ENCODE peak calls at places on chromosome 14, in six cellular contexts. One of them, this sample, is unnamed.

GRCh38 chr14:57391609-57392195 is 1.3 kb downstream of the NAA30 start:
- DNase-seq in IMR-90: peak
- DNase-seq in H9: no peak
- DNase-seq in neuronal stem cell: no peak
- DNase-seq in H1: no peak
- DNase-seq in mesenchymal stem cell: peak
- DNase-seq in this sample: peak

GRCh38 chr14:34562776-34563150 is 23.3 kb upstream of the EAPP start:
- DNase-seq in mesenchymal stem cell: no peak
- DNase-seq in neuronal stem cell: no peak
- DNase-seq in IMR-90: no peak
- DNase-seq in H1: no peak
- DNase-seq in H9: no peak
- DNase-seq in this sample: no peak

GRCh38 chr14:68986926-68987652 is 8.0 kb upstream of the ACTN1 start:
- DNase-seq in H9: no peak
- DNase-seq in H1: no peak
- DNase-seq in IMR-90: peak
- DNase-seq in neuronal stem cell: no peak
- DNase-seq in mesenchymal stem cell: no peak
- DNase-seq in this sample: no peak

GRCh38 chr14:67418368-67419174 is 6.6 kb upstream of the PLEK2 start:
- DNase-seq in H9: no peak
- DNase-seq in IMR-90: peak
- DNase-seq in mesenchymal stem cell: no peak
- DNase-seq in H1: no peak
- DNase-seq in neuronal stem cell: no peak
- DNase-seq in this sample: peak

GRCh38 chr14:52949711-52950409 is 990 bp downstream of the FERMT2 start:
- DNase-seq in H9: no peak
- DNase-seq in neuronal stem cell: no peak
- DNase-seq in mesenchymal stem cell: peak
- DNase-seq in IMR-90: peak
- DNase-seq in H1: no peak
- DNase-seq in this sample: peak

GRCh38 chr14:31449136-31449535 is 8.2 kb downstream of the DTD2 start:
- DNase-seq in neuronal stem cell: no peak
- DNase-seq in IMR-90: no peak
- DNase-seq in mesenchymal stem cell: no peak
- DNase-seq in H9: no peak
- DNase-seq in H1: no peak
- DNase-seq in this sample: no peak

GRCh38 chr14:50667491-50668007 is 557 bp downstream of the SAV1 start:
- DNase-seq in IMR-90: no peak
- DNase-seq in mesenchymal stem cell: no peak
- DNase-seq in neuronal stem cell: peak
- DNase-seq in H1: no peak
- DNase-seq in H9: peak
- DNase-seq in this sample: peak

GRCh38 chr14:96863986-96864330 is 66.8 kb downstream of the VRK1 start:
- DNase-seq in IMR-90: no peak
- DNase-seq in mesenchymal stem cell: no peak
- DNase-seq in H1: no peak
- DNase-seq in H9: no peak
- DNase-seq in neuronal stem cell: no peak
- DNase-seq in this sample: no peak

GRCh38 chr14:75306917-75307699 is 28.5 kb downstream of the FOS start:
- DNase-seq in IMR-90: peak
- DNase-seq in mesenchymal stem cell: peak
- DNase-seq in neuronal stem cell: no peak
- DNase-seq in H1: no peak
- DNase-seq in H9: no peak
- DNase-seq in this sample: peak

GRCh38 chr14:73887116-73887490 is 444 bp downstream of the ZNF410 start:
- DNase-seq in neuronal stem cell: no peak
- DNase-seq in H1: no peak
- DNase-seq in IMR-90: peak
- DNase-seq in H9: no peak
- DNase-seq in mesenchymal stem cell: no peak
- DNase-seq in this sample: no peak

GRCh38 chr14:39102969-39103957 is at the start of gene SEC23A:
- DNase-seq in H1: peak
- DNase-seq in H9: peak
- DNase-seq in neuronal stem cell: peak
- DNase-seq in mesenchymal stem cell: peak
- DNase-seq in IMR-90: peak
- DNase-seq in this sample: peak

GRCh38 chr14:26395726-26396125 is 202.1 kb downstream of the NOVA1 start:
- DNase-seq in IMR-90: no peak
- DNase-seq in mesenchymal stem cell: no peak
- DNase-seq in H1: no peak
- DNase-seq in neuronal stem cell: no peak
- DNase-seq in H9: no peak
- DNase-seq in this sample: no peak

GRCh38 chr14:77026930-77027537 is 1.5 kb downstream of the IRF2BPL start:
- DNase-seq in neuronal stem cell: peak
- DNase-seq in H1: no peak
- DNase-seq in mesenchymal stem cell: peak
- DNase-seq in H9: no peak
- DNase-seq in IMR-90: peak
- DNase-seq in this sample: peak

GRCh38 chr14:34857689-34858449 is 17.3 kb downstream of the BAZ1A start:
- DNase-seq in H9: no peak
- DNase-seq in H1: no peak
- DNase-seq in neuronal stem cell: no peak
- DNase-seq in mesenchymal stem cell: no peak
- DNase-seq in IMR-90: no peak
- DNase-seq in this sample: no peak

GRCh38 chr14:71319646-71320045 is 412.4 kb downstream of the PCNX1 start:
- DNase-seq in neuronal stem cell: no peak
- DNase-seq in H1: no peak
- DNase-seq in H9: no peak
- DNase-seq in IMR-90: peak
- DNase-seq in mesenchymal stem cell: no peak
- DNase-seq in this sample: peak

GRCh38 chr14:71322660-71323250 is 415.5 kb downstream of the PCNX1 start:
- DNase-seq in H1: no peak
- DNase-seq in neuronal stem cell: no peak
- DNase-seq in H9: no peak
- DNase-seq in mesenchymal stem cell: peak
- DNase-seq in IMR-90: peak
- DNase-seq in this sample: peak

GRCh38 chr14:71321556-71322315 is 414.5 kb downstream of the PCNX1 start:
- DNase-seq in H9: peak
- DNase-seq in mesenchymal stem cell: peak
- DNase-seq in neuronal stem cell: peak
- DNase-seq in H1: no peak
- DNase-seq in IMR-90: peak
- DNase-seq in this sample: peak

GRCh38 chr14:71320107-71320733 is 413.0 kb downstream of the PCNX1 start:
- DNase-seq in mesenchymal stem cell: peak
- DNase-seq in H1: peak
- DNase-seq in IMR-90: peak
- DNase-seq in neuronal stem cell: peak
- DNase-seq in H9: peak
- DNase-seq in this sample: peak

DNA sequence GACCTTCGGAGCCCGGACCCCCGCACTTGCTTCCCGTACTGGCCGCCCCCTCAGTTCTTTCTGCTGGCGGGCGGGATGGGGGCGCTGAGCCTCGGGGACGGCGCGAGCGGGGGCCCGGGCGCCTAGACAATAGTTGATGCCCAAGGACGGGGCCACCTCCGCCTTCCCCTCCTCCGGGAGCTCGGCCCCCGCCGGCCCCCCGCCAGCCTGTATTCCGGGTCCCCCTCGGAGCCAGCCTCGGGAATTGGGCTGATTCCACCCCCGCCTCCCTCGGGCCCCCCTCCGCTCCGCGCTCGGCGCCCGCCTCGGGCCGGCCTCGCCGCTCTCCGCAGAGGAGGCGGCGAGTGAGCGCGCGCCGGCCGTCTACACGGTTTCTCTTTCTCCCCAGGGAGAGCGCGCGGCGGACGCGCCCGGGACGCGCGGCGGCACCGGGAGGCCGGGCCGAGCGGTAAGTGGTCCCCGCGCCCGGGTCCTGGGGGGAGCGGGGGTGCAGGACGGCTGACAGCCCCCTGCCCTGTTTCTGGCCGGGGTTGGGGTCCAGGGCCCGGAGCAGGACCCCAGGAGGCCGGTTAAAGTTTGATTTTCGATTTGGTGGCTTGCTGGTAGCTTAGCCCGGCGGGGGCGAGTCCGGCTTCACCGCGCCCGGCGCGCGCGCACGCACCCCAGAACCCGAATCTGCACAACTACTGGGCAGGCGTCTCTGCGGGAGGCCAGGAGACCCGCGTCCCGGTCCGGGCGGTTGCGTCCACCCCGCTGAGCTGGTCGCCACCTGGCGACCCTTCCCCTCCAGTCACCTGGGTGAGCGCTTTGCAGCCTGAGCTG is 413.7 kb downstream of the PCNX1 start:
- DNase-seq in H9: peak
- DNase-seq in neuronal stem cell: peak
- DNase-seq in IMR-90: peak
- DNase-seq in mesenchymal stem cell: peak
- DNase-seq in H1: no peak
- DNase-seq in this sample: peak
- H4K8ac ChIP-seq in H9: no peak
- H4K8ac ChIP-seq in neuronal stem cell: no peak
- H4K8ac ChIP-seq in IMR-90: peak
- H4K8ac ChIP-seq in mesenchymal stem cell: peak
- H4K8ac ChIP-seq in H1: peak
- H4K8ac ChIP-seq in this sample: peak

DNA sequence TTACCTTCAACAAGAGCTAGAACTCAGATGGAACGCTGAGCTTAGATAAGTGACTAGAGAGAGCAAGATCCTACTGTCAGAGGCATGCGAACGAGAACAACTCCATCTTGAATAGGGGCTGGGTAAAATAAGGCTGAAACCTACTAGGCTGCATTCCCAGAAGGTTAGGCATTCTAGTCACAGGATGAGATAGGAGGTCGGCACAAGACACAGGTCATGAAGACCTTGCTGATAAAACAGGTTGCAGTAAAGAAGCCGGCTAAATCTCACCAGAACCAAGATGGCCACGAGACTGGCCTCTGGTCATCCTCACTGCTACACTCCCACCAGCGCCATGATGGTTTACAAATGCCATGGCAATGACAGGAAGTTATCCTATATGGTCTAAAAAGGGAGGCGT is 59.6 kb upstream of the PLEKHG3 start:
- DNase-seq in H9: no peak
- DNase-seq in neuronal stem cell: no peak
- DNase-seq in H1: no peak
- DNase-seq in mesenchymal stem cell: no peak
- DNase-seq in IMR-90: no peak
- DNase-seq in this sample: peak
- H3K4ac ChIP-seq in H9: no peak
- H3K4ac ChIP-seq in neuronal stem cell: no peak
- H3K4ac ChIP-seq in H1: no peak
- H3K4ac ChIP-seq in mesenchymal stem cell: peak
- H3K4ac ChIP-seq in IMR-90: peak
- H3K4ac ChIP-seq in this sample: peak

GRCh38 chr14:89165189-89165809 is 251.7 kb downstream of the FOXN3 start:
- DNase-seq in IMR-90: no peak
- DNase-seq in mesenchymal stem cell: no peak
- DNase-seq in neuronal stem cell: no peak
- DNase-seq in H1: no peak
- DNase-seq in H9: no peak
- DNase-seq in this sample: no peak

GRCh38 chr14:89163237-89163636 is 253.8 kb downstream of the FOXN3 start:
- DNase-seq in H1: no peak
- DNase-seq in IMR-90: no peak
- DNase-seq in mesenchymal stem cell: no peak
- DNase-seq in neuronal stem cell: no peak
- DNase-seq in H9: no peak
- DNase-seq in this sample: no peak

GRCh38 chr14:89165810-89166209 is 251.2 kb downstream of the FOXN3 start:
- DNase-seq in H9: no peak
- DNase-seq in IMR-90: peak
- DNase-seq in mesenchymal stem cell: no peak
- DNase-seq in neuronal stem cell: no peak
- DNase-seq in H1: no peak
- DNase-seq in this sample: no peak

GRCh38 chr14:89162586-89162985 is 254.4 kb downstream of the FOXN3 start:
- DNase-seq in mesenchymal stem cell: no peak
- DNase-seq in H9: no peak
- DNase-seq in neuronal stem cell: no peak
- DNase-seq in H1: no peak
- DNase-seq in IMR-90: no peak
- DNase-seq in this sample: no peak

GRCh38 chr14:89164168-89165074 is 252.6 kb downstream of the FOXN3 start:
- DNase-seq in neuronal stem cell: no peak
- DNase-seq in H9: no peak
- DNase-seq in IMR-90: no peak
- DNase-seq in H1: no peak
- DNase-seq in mesenchymal stem cell: no peak
- DNase-seq in this sample: no peak
- H4K91ac ChIP-seq in neuronal stem cell: no peak
- H4K91ac ChIP-seq in H9: no peak
- H4K91ac ChIP-seq in IMR-90: no peak
- H4K91ac ChIP-seq in H1: no peak
- H4K91ac ChIP-seq in mesenchymal stem cell: no peak
- H4K91ac ChIP-seq in this sample: no peak

DNA sequence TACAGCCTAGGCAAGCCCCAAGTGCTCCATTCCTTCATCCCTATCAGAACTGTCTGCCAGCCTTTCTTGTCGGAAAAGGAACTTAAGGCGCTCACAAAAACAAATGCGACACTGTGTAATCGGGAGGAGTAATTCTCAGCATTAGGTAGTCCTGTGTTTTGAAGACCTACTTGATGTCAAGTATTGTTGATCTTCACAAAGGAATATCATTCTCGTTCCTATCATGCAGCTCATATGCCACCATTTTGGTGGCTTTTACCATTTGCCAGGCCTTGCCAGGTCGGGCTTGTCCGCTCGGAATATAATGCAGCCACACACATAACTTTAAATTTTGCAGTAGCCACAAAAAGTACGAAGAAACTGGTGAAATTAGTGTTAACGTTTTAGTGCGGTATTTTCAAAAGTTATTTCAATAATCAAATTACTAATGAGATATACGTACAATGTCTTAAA is 930 bp upstream of the PPP4R3A start:
- DNase-seq in IMR-90: peak
- DNase-seq in H9: no peak
- DNase-seq in mesenchymal stem cell: no peak
- DNase-seq in neuronal stem cell: peak
- DNase-seq in H1: no peak
- DNase-seq in this sample: no peak
- H4K8ac ChIP-seq in IMR-90: peak
- H4K8ac ChIP-seq in H9: no peak
- H4K8ac ChIP-seq in mesenchymal stem cell: peak
- H4K8ac ChIP-seq in neuronal stem cell: no peak
- H4K8ac ChIP-seq in H1: peak
- H4K8ac ChIP-seq in this sample: peak

GRCh38 chr14:104678901-104679705 is 10.3 kb upstream of the INF2 start:
- DNase-seq in IMR-90: no peak
- DNase-seq in H1: no peak
- DNase-seq in mesenchymal stem cell: no peak
- DNase-seq in neuronal stem cell: no peak
- DNase-seq in H9: no peak
- DNase-seq in this sample: no peak
- H3K4ac ChIP-seq in IMR-90: peak
- H3K4ac ChIP-seq in H1: peak
- H3K4ac ChIP-seq in mesenchymal stem cell: peak
- H3K4ac ChIP-seq in neuronal stem cell: peak
- H3K4ac ChIP-seq in H9: no peak
- H3K4ac ChIP-seq in this sample: peak

This sample was measured in trophoblast cell.